ENCODE peak calls at places on chromosomes 16 and 17, in seven cellular contexts. A is esophagus squamous epithelium, B is GM06990, L is iPS DF 6.9, F is endodermal cell, W is prostate gland, U is ovary. N is an unnamed sample.

GRCh38 chr16:57658878-57659674 is 9.0 kb upstream of the ADGRG3 start:
- DNase-seq in A (no peak), B (no peak), L (no peak), F (no peak), W (no peak), U (no peak), N (peak)

GRCh38 chr17:22138861-22139469 is 446.6 kb downstream of the KCNJ18 start:
- DNase-seq in A (no peak), B (no peak), L (no peak), F (no peak), W (no peak), U (no peak), N (no peak)

GRCh38 chr17:82244413-82245140 is 15.7 kb downstream of the SLC16A3 start:
- DNase-seq in A (no peak), B (no peak), L (no peak), F (peak), W (no peak), U (no peak), N (no peak)

GRCh38 chr17:46166692-46167249 is 26.5 kb downstream of the KANSL1 start:
- DNase-seq in A (no peak), B (no peak), L (no peak), F (no peak), W (no peak), U (no peak), N (no peak)

GRCh38 chr17:46733837-46734516 is 84.5 kb downstream of the WNT3 start:
- DNase-seq in A (no peak), B (no peak), L (no peak), F (no peak), W (no peak), U (no peak), N (no peak)

GRCh38 chr16:20612551-20613470 is 36.6 kb upstream of the ACSM2B start:
- DNase-seq in A (no peak), B (no peak), L (no peak), F (no peak), W (no peak), U (no peak), N (no peak)

GRCh38 chr16:79714440-79714839 is 113.9 kb upstream of the MAF start:
- DNase-seq in A (no peak), B (no peak), L (no peak), F (no peak), W (no peak), U (peak), N (no peak)

GRCh38 chr16:49900875-49901274 is 45.0 kb upstream of the ZNF423 start:
- DNase-seq in A (no peak), B (no peak), L (no peak), F (no peak), W (no peak), U (no peak), N (no peak)

GRCh38 chr16:22267764-22268163 is 29.4 kb upstream of the POLR3E start:
- DNase-seq in A (no peak), B (no peak), L (no peak), F (no peak), W (no peak), U (no peak), N (no peak)

GRCh38 chr17:62725791-62726249 is 82.3 kb downstream of the MARCHF10 start:
- DNase-seq in A (no peak), B (no peak), L (no peak), F (no peak), W (peak), U (no peak), N (no peak)

GRCh38 chr17:2468270-2468669 is 43.4 kb downstream of the METTL16 start:
- DNase-seq in A (no peak), B (no peak), L (no peak), F (no peak), W (no peak), U (no peak), N (no peak)

GRCh38 chr17:48388955-48389764 is 40.9 kb downstream of the SKAP1 start:
- DNase-seq in A (no peak), B (no peak), L (no peak), F (no peak), W (no peak), U (no peak), N (no peak)

GRCh38 chr17:68719431-68719830 is 118.3 kb upstream of the FAM20A start:
- DNase-seq in A (no peak), B (no peak), L (no peak), F (no peak), W (no peak), U (no peak), N (no peak)

GRCh38 chr16:66004706-66005105 is 361.8 kb upstream of the CDH5 start:
- DNase-seq in A (no peak), B (no peak), L (no peak), F (no peak), W (no peak), U (no peak), N (no peak)

GRCh38 chr16:67963325-67964321 is 4.8 kb downstream of the SLC12A4 start:
- DNase-seq in A (no peak), B (no peak), L (no peak), F (peak), W (no peak), U (no peak), N (no peak)

GRCh38 chr16:369866-370436 is 387 bp downstream of the MRPL28 start:
- DNase-seq in A (no peak), B (no peak), L (no peak), F (peak), W (no peak), U (no peak), N (no peak)

GRCh38 chr16:370980-371728 is 816 bp upstream of the MRPL28 start:
- DNase-seq in A (no peak), B (no peak), L (no peak), F (peak), W (no peak), U (no peak), N (no peak)

GRCh38 chr16:369275-369865 is 968 bp downstream of the MRPL28 start:
- DNase-seq in A (no peak), B (no peak), L (no peak), F (no peak), W (no peak), U (no peak), N (no peak)

GRCh38 chr16:371729-372521 is 1.6 kb upstream of the MRPL28 start:
- DNase-seq in A (no peak), B (no peak), L (no peak), F (no peak), W (no peak), U (no peak), N (no peak)

DNA sequence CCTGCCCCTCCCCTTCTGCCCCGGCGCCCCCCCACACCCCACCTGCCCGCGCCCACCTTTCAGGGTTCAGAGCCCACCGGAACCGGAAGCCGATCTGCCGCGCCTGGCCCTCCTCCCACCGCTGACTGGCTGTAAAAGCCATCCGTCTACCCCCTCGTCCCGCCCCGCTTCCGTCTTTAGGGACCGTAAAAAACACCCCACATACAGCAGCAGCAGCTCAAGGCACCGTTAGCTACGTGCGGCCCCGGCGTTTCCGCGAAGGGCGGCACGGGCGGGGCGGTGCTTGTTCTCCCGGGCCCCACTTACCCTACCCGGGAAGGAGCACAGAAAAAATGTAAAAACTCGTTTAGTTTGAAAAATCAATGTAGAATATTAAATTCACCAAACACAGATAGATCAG is at the start of gene MRPL28:
- DNase-seq in A (peak), B (peak), L (peak), F (peak), W (peak), U (peak), N (peak)
- H3K4me3 ChIP-seq in A (peak), B (peak), L (peak), F (peak), W (peak), U (peak), N (peak)

GRCh38 chr17:66149562-66149961 is 42.4 kb downstream of the CEP112 start:
- DNase-seq in A (no peak), B (no peak), L (no peak), F (no peak), W (no peak), U (no peak), N (no peak)
- H3K4me3 ChIP-seq in A (no peak), B (no peak), L (no peak), F (no peak), W (no peak), U (no peak), N (no peak)

DNA sequence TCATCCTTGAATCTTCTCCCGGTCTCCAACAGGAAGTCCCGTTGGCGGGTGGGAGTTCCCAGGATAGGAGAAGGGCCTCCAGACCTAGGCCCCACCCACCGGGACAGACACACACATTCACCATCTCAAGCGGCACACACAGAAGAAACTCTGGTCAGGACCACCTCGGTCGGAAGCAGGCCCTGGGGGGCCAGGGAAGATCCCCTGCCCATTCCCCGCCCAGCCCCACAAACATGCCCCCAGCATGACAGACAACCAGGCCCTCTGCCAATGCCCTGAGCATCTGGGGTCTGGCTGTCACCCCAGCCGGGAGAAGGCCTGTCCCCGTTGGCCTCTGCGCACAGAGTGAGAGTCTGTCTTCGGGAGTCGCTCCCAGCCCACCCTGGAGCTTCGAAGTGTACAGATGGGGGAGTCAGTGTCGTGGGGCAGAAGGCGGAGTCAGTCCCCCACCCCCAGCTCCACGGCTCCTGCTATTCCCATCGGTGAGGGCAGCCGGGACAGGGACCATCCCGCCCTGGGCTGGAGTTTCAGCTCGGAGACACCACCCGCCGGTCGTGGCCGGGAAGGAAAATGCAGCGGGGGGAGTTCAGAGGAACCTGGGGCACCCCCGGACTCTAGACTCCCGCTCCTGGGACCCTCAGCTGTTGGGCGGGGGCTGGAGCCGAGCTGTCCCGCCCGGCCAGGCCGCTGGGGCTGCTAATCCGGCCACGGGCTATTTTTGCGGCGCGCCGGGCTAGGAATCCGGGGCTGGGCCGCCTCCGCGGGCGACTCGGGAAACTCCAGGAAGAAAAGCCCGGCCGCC is 690 bp downstream of the RHBDF1 start:
- DNase-seq in A (no peak), B (no peak), L (peak), F (peak), W (peak), U (peak), N (no peak)
- H3K4me3 ChIP-seq in A (peak), B (peak), L (peak), F (peak), W (peak), U (peak), N (no peak)

GRCh38 chr16:73054732-73055481 is 7.0 kb upstream of the ZFHX3 start:
- DNase-seq in A (no peak), B (no peak), L (no peak), F (peak), W (no peak), U (no peak), N (peak)
- H3K4me3 ChIP-seq in A (no peak), B (no peak), L (no peak), F (no peak), W (peak), U (no peak), N (no peak)

GRCh38 chr17:11240841-11241610 is at the start of gene SHISA6:
- DNase-seq in A (no peak), B (no peak), L (no peak), F (peak), W (peak), U (no peak), N (no peak)

GRCh38 chr17:11240041-11240801 is 792 bp upstream of the SHISA6 start:
- DNase-seq in A (no peak), B (no peak), L (no peak), F (peak), W (peak), U (no peak), N (no peak)

GRCh38 chr17:11238710-11239109 is 2.3 kb upstream of the SHISA6 start:
- DNase-seq in A (no peak), B (no peak), L (no peak), F (peak), W (peak), U (no peak), N (peak)

GRCh38 chr17:11241611-11242226 is 706 bp downstream of the SHISA6 start:
- DNase-seq in A (no peak), B (no peak), L (no peak), F (peak), W (peak), U (no peak), N (no peak)

GRCh38 chr17:11239379-11239970 is 1.5 kb upstream of the SHISA6 start:
- DNase-seq in A (no peak), B (no peak), L (no peak), F (no peak), W (no peak), U (no peak), N (no peak)
- H3K4me3 ChIP-seq in A (no peak), B (no peak), L (no peak), F (peak), W (no peak), U (no peak), N (no peak)

N was measured in Jurkat, Clone E6-1.